ENCODE peak calls at places on chromosomes 13 and 19, in four cellular contexts. Z is SK-N-SH, H is HCT116, B is GM12878. E is an unnamed sample.

GRCh38 chr19:16062789-16063188 is 13.5 kb upstream of the TPM4 start:
- DNase-seq in B (no peak), Z (peak), H (no peak), E (peak)

GRCh38 chr19:38528213-38528755 is 89.5 kb downstream of the MAP4K1 start:
- DNase-seq in B (no peak), Z (no peak), H (no peak), E (no peak)

GRCh38 chr19:18340990-18341868 is 831 bp downstream of the PGPEP1 start:
- DNase-seq in H (no peak), Z (peak), B (no peak), E (no peak)

GRCh38 chr19:41217741-41218140 is 1.3 kb upstream of the AXL start:
- DNase-seq in H (no peak), B (no peak), Z (no peak), E (no peak)

GRCh38 chr13:72384879-72385278 is 342.6 kb downstream of the MZT1 start:
- DNase-seq in Z (no peak), B (no peak), H (no peak), E (no peak)

GRCh38 chr19:10294368-10294697 is 4.6 kb downstream of the ICAM5 start:
- DNase-seq in Z (no peak), H (no peak), B (no peak), E (no peak)

GRCh38 chr13:74067818-74068217 is 66.4 kb downstream of the KLF12 start:
- DNase-seq in B (no peak), Z (no peak), H (no peak), E (no peak)

GRCh38 chr13:54637377-54637776 is 1608.8 kb downstream of the OLFM4 start:
- DNase-seq in Z (no peak), B (no peak), H (no peak), E (no peak)

GRCh38 chr19:39133431-39134270 is 8.1 kb downstream of the PAK4 start:
- DNase-seq in H (no peak), Z (peak), B (no peak), E (no peak)

GRCh38 chr19:39381910-39382611 is 8.8 kb downstream of the PAF1 start:
- DNase-seq in B (no peak), H (no peak), Z (no peak), E (no peak)

GRCh38 chr13:103218253-103218652 is 152.0 kb upstream of the SLC10A2 start:
- DNase-seq in Z (no peak), B (no peak), H (no peak), E (no peak)

GRCh38 chr13:30565658-30566057 is 52.1 kb upstream of the USPL1 start:
- DNase-seq in B (no peak), Z (no peak), H (no peak), E (no peak)

GRCh38 chr13:89857502-89857901 is 1490.0 kb upstream of the MIR17HG start:
- DNase-seq in H (no peak), B (no peak), Z (no peak), E (no peak)

GRCh38 chr19:29867984-29868383 is 56.2 kb downstream of the CCNE1 start:
- DNase-seq in Z (no peak), B (no peak), H (no peak), E (no peak)

GRCh38 chr19:36060430-36060829 is 5.7 kb downstream of the WDR62 start:
- DNase-seq in H (no peak), Z (peak), B (no peak), E (peak)

GRCh38 chr19:12797141-12797587 is 4.4 kb downstream of the PRDX2 start:
- DNase-seq in H (no peak), B (no peak), Z (no peak), E (no peak)

GRCh38 chr13:70893832-70894231 is 785.6 kb upstream of the KLHL1 start:
- DNase-seq in B (peak), Z (no peak), H (no peak), E (no peak)

GRCh38 chr19:3801412-3802096 is 15.4 kb upstream of the MATK start:
- DNase-seq in Z (peak), B (no peak), H (no peak), E (peak)

GRCh38 chr13:90622547-90622946 is 724.9 kb upstream of the MIR17HG start:
- DNase-seq in H (no peak), Z (no peak), B (no peak), E (no peak)

GRCh38 chr13:51786425-51787010 is 17.4 kb downstream of the DHRS12 start:
- DNase-seq in H (no peak), B (no peak), Z (no peak), E (no peak)

GRCh38 chr13:51784097-51784496 is 19.9 kb downstream of the DHRS12 start:
- DNase-seq in Z (no peak), H (no peak), B (no peak), E (no peak)

GRCh38 chr13:51782026-51782710 is 21.8 kb downstream of the DHRS12 start:
- DNase-seq in B (no peak), Z (no peak), H (no peak), E (no peak)

GRCh38 chr13:51783432-51784094 is 20.4 kb downstream of the DHRS12 start:
- DNase-seq in B (no peak), H (no peak), Z (no peak), E (no peak)

DNA sequence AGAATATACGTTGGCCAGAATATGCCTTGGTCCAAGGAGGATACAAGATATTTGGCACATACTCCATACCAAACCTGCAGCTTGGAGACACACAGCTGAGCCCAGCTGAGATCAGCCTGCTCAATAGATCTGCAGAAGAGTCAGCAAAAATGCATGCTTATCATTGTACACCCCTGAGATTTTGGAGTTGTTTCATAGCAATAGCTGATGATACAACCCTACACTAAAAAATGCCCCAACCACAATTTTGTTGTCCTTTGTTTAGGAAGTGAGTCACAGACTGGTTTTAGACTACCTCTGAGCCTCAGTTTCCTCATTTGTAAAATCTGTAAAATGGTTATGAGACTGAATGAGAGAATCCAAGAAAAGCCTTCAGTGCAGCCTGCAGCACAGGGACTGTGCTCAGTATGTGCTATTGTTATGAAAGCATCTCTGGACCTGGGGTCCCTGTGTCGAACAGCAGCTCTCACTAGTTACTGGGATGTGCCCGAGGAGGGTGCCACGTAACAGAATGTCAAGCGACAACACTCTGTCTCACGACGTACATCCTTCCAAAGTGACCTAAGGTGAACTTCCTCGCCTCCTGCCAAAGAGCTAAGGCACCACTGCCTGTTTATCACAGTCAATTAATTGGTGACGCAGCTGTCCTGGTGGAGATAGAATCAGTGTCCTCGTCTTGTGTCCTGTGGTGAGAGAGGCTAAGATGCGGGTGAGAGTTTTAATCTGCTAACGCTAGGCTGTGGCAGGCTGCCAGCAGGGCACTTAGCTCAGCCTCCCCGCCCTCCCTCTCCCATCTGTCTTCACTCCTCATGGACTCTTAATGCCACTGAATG is 18.2 kb downstream of the DHRS12 start:
- DNase-seq in Z (peak), B (no peak), H (no peak), E (no peak)
- TF ChIP-seq JUND in Z (no peak), B (no peak), H (no peak), E (no peak)

DNA sequence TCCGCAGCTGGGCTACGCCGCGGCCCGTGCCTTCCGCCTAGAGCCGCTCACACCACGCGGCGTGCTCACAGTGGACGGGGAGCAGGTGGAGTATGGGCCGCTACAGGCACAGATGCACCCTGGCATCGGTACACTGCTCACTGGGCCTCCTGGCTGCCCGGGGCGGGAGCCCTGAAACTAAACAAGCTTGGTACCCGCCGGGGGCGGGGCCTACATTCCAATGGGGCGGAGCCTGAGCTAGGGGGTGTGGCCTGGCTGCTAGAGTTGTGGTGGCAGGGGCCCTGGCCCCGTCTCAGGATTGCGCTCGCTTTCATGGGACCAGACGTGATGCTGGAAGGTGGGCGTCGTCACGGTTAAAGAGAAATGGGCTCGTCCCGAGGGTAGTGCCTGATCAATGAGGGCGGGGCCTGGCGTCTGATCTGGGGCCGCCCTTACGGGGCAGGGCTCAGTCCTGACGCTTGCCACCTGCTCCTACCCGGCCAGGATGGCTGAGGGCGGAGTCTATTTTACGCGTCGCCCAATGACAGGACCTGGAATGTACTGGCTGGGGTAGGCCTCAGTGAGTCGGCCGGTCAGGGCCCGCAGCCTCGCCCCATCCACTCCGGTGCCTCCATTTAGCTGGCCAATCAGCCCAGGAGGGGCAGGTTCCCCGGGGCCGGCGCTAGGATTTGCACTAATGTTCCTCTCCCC is 7.4 kb downstream of the DBP start:
- DNase-seq in H (peak), B (no peak), Z (peak), E (no peak)
- TF ChIP-seq JUND in H (no peak), B (no peak), Z (no peak), E (no peak)

GRCh38 chr19:54218960-54219661 is 3.7 kb downstream of the LILRB3 start:
- DNase-seq in Z (no peak), H (no peak), B (no peak), E (no peak)
- TF ChIP-seq JUND in Z (no peak), H (no peak), B (no peak), E (no peak)

GRCh38 chr19:50202399-50202798 is 1.0 kb upstream of the MYH14 start:
- DNase-seq in H (no peak), Z (no peak), B (no peak), E (no peak)
- TF ChIP-seq JUND in H (no peak), Z (no peak), B (no peak), E (no peak)

GRCh38 chr13:52127783-52128702 is 830 bp downstream of the NEK5 start:
- DNase-seq in Z (peak), B (peak), H (peak), E (peak)
- TF ChIP-seq JUND in Z (no peak), B (no peak), H (no peak), E (no peak)

GRCh38 chr19:33667141-33667540 is 45.4 kb downstream of the CHST8 start:
- DNase-seq in B (no peak), H (no peak), Z (no peak), E (no peak)

GRCh38 chr19:33668968-33669367 is 47.2 kb downstream of the CHST8 start:
- DNase-seq in H (no peak), B (no peak), Z (no peak), E (no peak)

GRCh38 chr19:33665776-33666175 is 44.0 kb downstream of the CHST8 start:
- DNase-seq in H (no peak), B (no peak), Z (no peak), E (no peak)

GRCh38 chr19:33664744-33665143 is 43.0 kb downstream of the CHST8 start:
- DNase-seq in Z (no peak), B (no peak), H (no peak), E (no peak)

GRCh38 chr19:33666196-33666595 is 44.4 kb downstream of the CHST8 start:
- DNase-seq in B (no peak), Z (no peak), H (no peak), E (no peak)
- TF ChIP-seq JUND in B (no peak), Z (no peak), H (no peak), E (no peak)